ENCODE peak calls at places on chromosomes 7 and 10, in six cellular contexts. J is psoas muscle, O is cardiac muscle cell, V is ovary, N is neuronal stem cell, U is kidney. A is an unnamed sample.
A peak's percentile ranks its signal among the peaks of the same experiment; 100 is the strongest.

GRCh38 chr7:36406156-36406555 is 16.5 kb downstream of the ANLN start:
- DNase-seq in J (no peak), O (no peak), V (no peak), N (no peak), U (no peak), A (no peak)

GRCh38 chr7:158973440-158973839 is 117.1 kb downstream of the DYNC2I1 start:
- DNase-seq in J (no peak), O (peak; percentile 51), V (peak; percentile 71), N (no peak), U (peak; percentile 69), A (no peak)

GRCh38 chr7:68722044-68722443 is 876.2 kb upstream of the AUTS2 start:
- DNase-seq in J (no peak), O (no peak), V (no peak), N (no peak), U (no peak), A (no peak)

GRCh38 chr10:88091490-88092061 is 228.2 kb downstream of the PTEN start:
- DNase-seq in J (no peak), O (no peak), V (no peak), N (no peak), U (no peak), A (no peak)

GRCh38 chr10:82377608-82378007 is 502.6 kb downstream of the NRG3 start:
- DNase-seq in J (no peak), O (peak; percentile 10), V (no peak), N (peak; percentile 8), U (no peak), A (peak; percentile 5)

GRCh38 chr10:110357252-110357780 is 52.6 kb upstream of the SMNDC1 start:
- DNase-seq in J (no peak), O (peak; percentile 24), V (peak; percentile 64), N (no peak), U (no peak), A (peak; percentile 84)

GRCh38 chr7:149355390-149356048 is 93.5 kb downstream of the ZNF783 start:
- DNase-seq in J (no peak), O (peak; percentile 4), V (no peak), N (no peak), U (no peak), A (peak; percentile 9)

GRCh38 chr7:37732880-37733279 is 49.3 kb downstream of the GPR141 start:
- DNase-seq in J (no peak), O (no peak), V (no peak), N (no peak), U (no peak), A (no peak)

GRCh38 chr10:13448216-13448615 is 80.6 kb downstream of the BEND7 start:
- DNase-seq in J (no peak), O (no peak), V (no peak), N (no peak), U (no peak), A (peak; percentile 18)

GRCh38 chr10:796233-796632 is 106.8 kb upstream of the DIP2C start:
- DNase-seq in J (no peak), O (no peak), V (no peak), N (no peak), U (no peak), A (no peak)

GRCh38 chr7:113374924-113375323 is 256.6 kb upstream of the SMIM30 start:
- DNase-seq in J (no peak), O (no peak), V (no peak), N (no peak), U (no peak), A (no peak)

GRCh38 chr7:16026253-16027020 is 340.0 kb upstream of the MEOX2 start:
- DNase-seq in J (no peak), O (no peak), V (no peak), N (no peak), U (no peak), A (peak; percentile 64)

GRCh38 chr10:30330512-30331168 is 18.4 kb downstream of the MTPAP start:
- DNase-seq in J (no peak), O (no peak), V (no peak), N (no peak), U (no peak), A (no peak)

GRCh38 chr10:119543814-119544642 is 1.5 kb upstream of the RGS10 start:
- DNase-seq in J (no peak), O (no peak), V (no peak), N (peak; percentile 26), U (no peak), A (no peak)

GRCh38 chr10:99497343-99498025 is 35.3 kb upstream of the NKX2-3 start:
- DNase-seq in J (no peak), O (peak; percentile 47), V (no peak), N (no peak), U (no peak), A (no peak)

GRCh38 chr10:132865236-132865635 is 77.1 kb downstream of the CFAP46 start:
- DNase-seq in J (peak; percentile 21), O (no peak), V (peak; percentile 16), N (no peak), U (peak; percentile 59), A (no peak)

GRCh38 chr7:126574838-126575250 is 677.9 kb downstream of the GRM8 start:
- DNase-seq in J (no peak), O (no peak), V (no peak), N (no peak), U (no peak), A (peak; percentile 69)
- H3K4me3 ChIP-seq in J (no peak overlapping the region), O (no peak overlapping the region), V (no peak overlapping the region), N (no peak overlapping the region), U (no peak overlapping the region), A (no peak overlapping the region)

GRCh38 chr10:89224697-89225443 is 17.8 kb upstream of the CH25H start:
- DNase-seq in J (no peak), O (no peak), V (no peak), N (no peak), U (no peak), A (no peak)
- H3K27ac ChIP-seq in J (peak overlapping the region; percentile 62), O (no peak overlapping the region), V (no peak overlapping the region), N (no peak overlapping the region), U (peak overlapping the region; percentile 71), A (no peak overlapping the region)

GRCh38 chr10:72333111-72334012 is 21.4 kb downstream of the DNAJB12 start:
- DNase-seq in J (no peak), O (no peak), V (peak; percentile 49), N (no peak), U (peak; percentile 69), A (no peak)
- H3K4me3 ChIP-seq in J (no peak overlapping the region), O (no peak overlapping the region), V (no peak overlapping the region), N (no peak overlapping the region), U (no peak overlapping the region), A (no peak overlapping the region)

GRCh38 chr10:79248341-79248931 is 98.8 kb upstream of the PPIF start:
- DNase-seq in J (peak; percentile 70), O (no peak), V (no peak), N (no peak), U (no peak), A (peak; percentile 65)

GRCh38 chr10:79246209-79246581 is 101.1 kb upstream of the PPIF start:
- DNase-seq in J (peak; percentile 89), O (no peak), V (peak; percentile 74), N (no peak), U (peak; percentile 86), A (no peak)

GRCh38 chr10:79246606-79247275 is 100.5 kb upstream of the PPIF start:
- DNase-seq in J (peak; percentile 82), O (no peak), V (peak; percentile 88), N (no peak), U (peak; percentile 93), A (no peak)

GRCh38 chr10:79245539-79246208 is 101.6 kb upstream of the PPIF start:
- DNase-seq in J (no peak), O (no peak), V (no peak), N (no peak), U (no peak), A (no peak)

GRCh38 chr10:79247373-79248137 is 99.7 kb upstream of the PPIF start:
- DNase-seq in J (no peak), O (no peak), V (no peak), N (no peak), U (no peak), A (no peak)
- H3K27ac ChIP-seq in J (peak overlapping the region; percentile 73), O (no peak overlapping the region), V (peak overlapping the region; percentile 80), N (no peak overlapping the region), U (peak overlapping the region; percentile 68), A (no peak overlapping the region)

DNA sequence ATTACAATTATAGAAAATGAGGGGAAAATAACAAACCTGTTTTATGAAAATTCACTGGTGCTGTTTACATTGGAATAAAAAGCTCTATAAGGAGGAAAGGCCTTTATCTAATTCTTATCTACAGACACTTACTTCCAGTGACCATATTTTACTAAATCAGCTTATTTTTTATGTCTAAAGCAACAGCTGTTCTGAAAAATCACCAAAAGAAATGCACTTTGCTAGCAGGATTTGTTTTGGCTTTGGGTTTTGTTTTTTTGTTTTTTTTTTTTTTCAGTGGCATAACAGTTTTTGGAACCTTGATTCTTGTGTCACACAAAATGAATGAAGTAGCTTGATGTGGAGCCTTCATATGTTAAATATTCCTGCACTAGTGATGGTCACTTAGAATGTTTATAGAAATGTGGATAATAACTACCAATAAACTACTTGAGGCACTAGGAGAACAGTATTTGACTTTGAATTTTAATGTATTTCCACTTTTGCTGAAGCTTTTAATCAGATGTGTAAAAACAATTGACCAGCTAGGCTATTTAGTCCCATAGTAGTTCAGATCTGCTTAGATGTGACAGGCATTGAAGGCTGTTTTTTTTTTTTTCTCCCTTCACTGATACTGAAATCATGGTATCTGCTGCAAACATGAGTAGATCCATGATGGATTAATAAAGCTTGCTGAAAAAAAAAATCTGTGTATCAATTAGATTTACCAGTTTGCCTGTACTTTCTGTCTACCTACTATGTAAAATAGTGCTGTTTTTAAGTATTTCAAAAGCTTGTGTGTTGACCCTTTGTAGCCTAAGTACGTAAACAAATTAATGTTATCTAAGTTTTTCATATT is 2.8 kb downstream of the ARL4A start:
- DNase-seq in J (no peak), O (no peak), V (no peak), N (no peak), U (no peak), A (no peak)
- H3K4me3 ChIP-seq in J (peak overlapping the region; percentile 26), O (no peak overlapping the region), V (peak overlapping the region; percentile 9), N (peak overlapping the region; percentile 68), U (peak overlapping the region; percentile 0), A (no peak overlapping the region)

DNA sequence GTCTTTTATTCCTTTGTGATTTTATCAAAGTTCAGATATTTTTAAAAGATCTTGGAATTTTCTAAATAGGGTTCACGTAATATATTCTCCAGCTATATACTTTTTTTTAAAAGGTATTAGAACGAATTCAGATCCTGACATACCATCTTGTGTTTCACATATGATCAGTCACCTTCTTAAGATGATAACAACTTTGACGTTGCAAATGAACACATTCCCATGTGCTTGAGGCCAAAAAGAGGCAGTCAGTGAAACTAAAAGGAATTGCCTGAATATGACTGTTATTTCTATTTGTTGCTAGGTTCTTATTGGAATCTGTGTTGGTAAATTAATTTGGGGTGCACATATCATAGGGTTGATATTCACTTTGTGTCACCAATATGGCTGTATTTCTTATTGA is 310.1 kb downstream of the MDFIC start:
- DNase-seq in J (no peak), O (no peak), V (no peak), N (no peak), U (no peak), A (peak; percentile 12)
- H3K27ac ChIP-seq in J (no peak overlapping the region), O (no peak overlapping the region), V (no peak overlapping the region), N (no peak overlapping the region), U (no peak overlapping the region), A (peak overlapping the region; percentile 79)

DNA sequence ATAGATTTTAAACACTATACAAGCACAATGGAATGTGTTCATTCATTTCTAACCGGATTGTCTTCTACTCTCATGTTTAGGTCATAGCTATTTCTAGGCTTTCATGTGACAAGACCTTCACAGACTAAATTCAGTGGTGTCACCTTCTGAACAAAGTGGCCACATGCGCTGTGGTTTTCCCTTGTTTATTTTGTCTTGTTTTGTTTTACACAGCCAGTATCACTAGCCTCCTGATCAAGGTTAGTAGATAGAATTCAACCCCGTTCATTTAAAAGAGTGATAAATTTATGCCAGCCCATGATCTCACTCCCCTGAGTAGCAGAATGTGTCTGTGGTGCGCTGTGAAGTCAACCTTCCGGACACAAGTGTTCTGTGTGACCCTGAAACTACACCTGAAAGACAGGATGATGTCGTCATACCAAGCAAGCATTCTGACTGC is 209.1 kb downstream of the CREB5 start:
- DNase-seq in J (no peak), O (no peak), V (no peak), N (no peak), U (no peak), A (no peak)
- H3K4me3 ChIP-seq in J (no peak overlapping the region), O (no peak overlapping the region), V (no peak overlapping the region), N (no peak overlapping the region), U (no peak overlapping the region), A (no peak overlapping the region)